ENCODE peak calls at places on chromosomes 12 and 14, in five cellular contexts. I, U, M, D and C are unnamed samples.

GRCh38 chr12:96073346-96074336 is 38.3 kb upstream of the LTA4H start:
- DNase-seq in M (no peak), D (no peak), U (no peak), I (peak; percentile 52), C (no peak)

GRCh38 chr14:54902521-54903420 is at the start of gene GCH1:
- DNase-seq in U (peak; percentile 72), M (peak; percentile 70), D (no peak), I (peak; percentile 89), C (peak; percentile 32)

GRCh38 chr14:76997257-76997970 is 31.1 kb downstream of the IRF2BPL start:
- DNase-seq in U (no peak), D (no peak), I (no peak), M (no peak), C (no peak)

GRCh38 chr12:92756905-92757598 is 54.3 kb downstream of the PLEKHG7 start:
- DNase-seq in D (no peak), I (no peak), M (no peak), U (no peak), C (no peak)

GRCh38 chr12:131808744-131809371 is 19.3 kb upstream of the MMP17 start:
- DNase-seq in I (no peak), M (no peak), U (no peak), D (no peak), C (no peak)

GRCh38 chr12:76586764-76587395 is 27.3 kb upstream of the OSBPL8 start:
- DNase-seq in U (peak; percentile 28), D (no peak), M (peak; percentile 49), I (no peak), C (peak; percentile 35)

GRCh38 chr14:39376671-39377403 is 55.4 kb downstream of the FBXO33 start:
- DNase-seq in D (no peak), U (no peak), I (no peak), M (peak; percentile 77), C (no peak)

GRCh38 chr12:81274619-81275018 is 196.7 kb downstream of the ACSS3 start:
- DNase-seq in I (no peak), U (no peak), M (peak; percentile 22), D (no peak), C (no peak)

GRCh38 chr12:63978519-63978918 is 134.0 kb downstream of the SRGAP1 start:
- DNase-seq in U (no peak), I (no peak), M (peak; percentile 77), D (no peak), C (no peak)

GRCh38 chr14:91387996-91388395 is 29.6 kb downstream of the CCDC88C start:
- DNase-seq in D (no peak), U (no peak), I (no peak), M (no peak), C (no peak)

GRCh38 chr14:51726166-51726899 is 74.6 kb downstream of the FRMD6 start:
- DNase-seq in U (no peak), I (no peak), D (no peak), M (peak; percentile 41), C (no peak)

GRCh38 chr14:95341564-95341963 is 21.9 kb upstream of the CLMN start:
- DNase-seq in U (peak; percentile 68), I (peak; percentile 39), D (no peak), M (no peak), C (no peak)

GRCh38 chr12:120394483-120395367 is 25.8 kb upstream of the MSI1 start:
- DNase-seq in M (no peak), U (no peak), I (no peak), D (no peak), C (no peak)

GRCh38 chr12:75374971-75375370 is 15.9 kb upstream of the GLIPR1L2 start:
- DNase-seq in I (no peak), U (no peak), M (no peak), D (no peak), C (no peak)
- TF ChIP-seq POLR2A in I (no peak), U (no peak), M (no peak), D (no peak), C (no peak)

GRCh38 chr12:56011509-56012090 is 9.2 kb upstream of the IKZF4 start:
- DNase-seq in M (no peak), I (no peak), D (no peak), U (no peak), C (no peak)

GRCh38 chr12:56010112-56010570 is 10.7 kb upstream of the IKZF4 start:
- DNase-seq in I (no peak), D (no peak), U (no peak), M (no peak), C (no peak)

GRCh38 chr12:56007892-56008471 is 10.9 kb downstream of the SUOX start:
- DNase-seq in U (no peak), I (no peak), M (peak; percentile 37), D (no peak), C (peak; percentile 35)

GRCh38 chr12:56004211-56004610 is 7.1 kb downstream of the SUOX start:
- DNase-seq in M (no peak), D (no peak), U (no peak), I (no peak), C (no peak)

DNA sequence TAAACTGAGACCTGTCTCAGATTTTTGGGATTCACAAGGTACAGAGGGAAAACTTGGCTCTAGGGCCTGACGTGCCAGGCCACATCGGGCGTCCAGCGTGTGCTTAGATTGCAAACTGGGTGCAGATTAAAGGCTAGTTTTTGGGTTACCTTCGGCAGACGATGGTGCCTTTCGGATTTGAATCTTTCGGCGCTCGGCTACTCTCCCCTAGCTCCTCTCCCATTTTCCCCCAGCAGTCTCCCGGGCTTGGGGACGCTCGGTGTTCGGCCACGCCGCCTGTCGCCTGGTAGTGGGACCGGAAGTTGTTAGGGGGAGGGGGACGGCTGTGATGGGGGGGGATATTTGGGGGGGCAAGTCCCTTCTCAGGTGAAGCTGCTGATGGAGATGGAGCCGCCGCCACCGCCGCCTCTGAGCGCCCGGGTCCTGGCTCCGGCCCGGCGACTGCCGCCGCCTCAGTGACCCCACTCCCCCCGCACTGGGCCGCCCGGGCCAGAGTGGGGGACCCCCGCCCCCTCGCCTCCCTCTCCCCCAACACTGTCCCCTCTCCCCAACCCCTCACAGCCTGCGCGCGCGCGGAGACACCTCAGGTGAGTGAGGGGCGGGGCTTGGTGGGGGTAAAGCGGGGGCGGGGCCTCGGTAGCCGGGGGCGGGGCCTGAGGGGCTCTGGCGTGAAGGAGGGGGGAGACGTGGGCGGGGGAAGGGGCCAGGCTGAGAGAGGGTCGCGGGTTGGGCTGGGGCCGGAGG is 10.2 kb downstream of the SUOX start:
- DNase-seq in U (peak; percentile 88), I (peak; percentile 96), D (peak; percentile 94), M (peak; percentile 67), C (peak; percentile 87)
- TF ChIP-seq POLR2A in U (no peak), I (no peak), D (no peak), M (peak; percentile 44), C (no peak)

GRCh38 chr12:55817352-55818139 is at the start of the genes ORMDL2 and SARNP:
- DNase-seq in U (peak; percentile 97), M (peak; percentile 100), I (peak; percentile 99), D (peak; percentile 99), C (peak; percentile 96)
- TF ChIP-seq POLR2A in U (peak; percentile 91), M (peak; percentile 78), I (no peak), D (peak; percentile 49), C (peak; percentile 69)

GRCh38 chr12:111394480-111394879 is 11.2 kb upstream of the SH2B3 start:
- DNase-seq in M (no peak), I (no peak), U (no peak), D (peak; percentile 57), C (no peak)
- TF ChIP-seq POLR2A in M (no peak), I (no peak), U (no peak), D (no peak), C (no peak)

GRCh38 chr12:79407671-79408622 is 282.8 kb downstream of the PAWR start:
- DNase-seq in D (no peak), M (peak; percentile 88), I (no peak), U (peak; percentile 54), C (peak; percentile 61)
- TF ChIP-seq POLR2A in D (no peak), M (no peak), I (no peak), U (no peak), C (no peak)

DNA sequence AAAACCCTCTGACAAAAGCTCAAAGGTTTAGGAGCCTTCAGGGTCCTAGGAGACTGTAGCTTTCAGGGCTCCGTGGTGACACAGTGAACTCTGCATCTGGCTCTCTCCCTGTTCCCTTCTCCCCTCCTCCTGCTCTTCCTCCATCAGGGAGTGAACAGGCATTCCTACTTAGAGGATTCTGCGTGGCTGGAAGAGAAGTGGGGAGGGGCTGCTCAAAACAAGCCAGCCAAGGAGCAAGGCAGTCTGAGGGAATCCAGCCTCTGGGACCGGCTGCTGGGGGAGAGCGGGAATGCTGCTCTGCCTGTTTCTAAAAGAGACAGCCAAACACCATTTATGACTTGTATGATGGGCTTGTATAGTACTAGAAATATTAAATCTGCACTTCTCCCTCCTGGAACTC is 49.5 kb downstream of the RBMS2 start:
- DNase-seq in M (no peak), U (no peak), D (no peak), I (no peak), C (no peak)
- TF ChIP-seq POLR2A in M (no peak), U (no peak), D (no peak), I (no peak), C (no peak)

GRCh38 chr14:90331497-90332270 is at the start of gene NRDE2:
- DNase-seq in D (peak; percentile 100), I (peak; percentile 100), U (peak; percentile 99), M (peak; percentile 98), C (peak; percentile 99)
- TF ChIP-seq POLR2A in D (no peak), I (no peak), U (peak; percentile 65), M (peak; percentile 81), C (peak; percentile 31)

DNA sequence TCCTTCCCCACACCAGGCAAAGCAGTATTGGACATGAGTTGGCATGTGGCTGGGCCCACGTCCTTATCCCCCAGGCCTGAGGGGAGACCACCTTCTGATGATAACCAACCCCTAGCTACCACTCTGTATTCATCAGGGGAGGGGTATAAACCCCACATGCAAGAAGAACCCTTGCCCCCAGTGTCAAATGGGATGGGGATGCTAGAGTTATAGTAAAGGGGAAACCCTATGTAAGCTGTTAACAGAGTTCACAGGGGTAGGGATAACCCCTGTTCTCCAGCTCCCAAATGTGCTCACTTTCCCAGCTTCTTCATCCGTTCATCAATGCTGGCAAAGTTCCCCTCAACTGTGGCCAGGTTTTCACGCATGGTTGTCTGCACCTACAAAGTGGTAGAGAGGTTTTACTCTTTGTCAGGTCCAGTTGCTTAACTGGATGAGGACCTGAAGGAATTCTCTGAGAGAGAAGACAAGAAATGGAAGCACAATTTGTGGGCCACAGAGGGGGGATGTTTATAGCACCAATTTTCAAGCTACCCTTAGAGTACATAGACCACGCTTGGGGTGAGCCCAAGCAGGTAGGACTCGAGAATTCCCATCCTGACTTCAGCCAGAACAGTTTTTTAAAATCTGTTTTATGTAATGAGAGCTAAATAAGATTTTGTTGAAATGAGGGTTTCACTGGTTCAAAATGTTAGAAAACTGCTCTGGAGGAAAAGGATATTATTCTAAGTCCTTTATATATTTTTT is 7.9 kb downstream of the MBD6 start:
- DNase-seq in U (no peak), D (no peak), I (no peak), M (no peak), C (no peak)
- TF ChIP-seq POLR2A in U (no peak), D (no peak), I (no peak), M (no peak), C (no peak)